ENCODE peak calls at places on chromosomes 2 and 18, in eight cellular contexts. E is smooth muscle cell of the brain vasculature; U is ovary; D is activated CD8-positive, alpha-beta memory T cell treated with anti-CD3 and anti-CD28 coated beads, Interleukin-2, amount 50 U/mL, for 4 hours; X is natural killer cell treated with Interleukin-12 subunit alpha and Interleukin-12 subunit beta and Interleukin-15 and Interleukin-18, amount 100 ng/mL, for 72 hours; K is NCI-H748 treated with DMSO at 0.1 percent for 48 hours; Q is left ventricle myocardium superior; R is CD8-positive, alpha-beta memory T cell. M is an unnamed sample.

GRCh38 chr2:190408538-190409271 is 550 bp downstream of the MFSD6 start:
- DNase-seq in Q (peak), E (no peak), K (peak), D (peak), R (peak), X (peak), U (peak), M (peak)

GRCh38 chr2:67002618-67003371 is 394.3 kb upstream of the ETAA1 start:
- DNase-seq in X (no peak), K (no peak), Q (no peak), D (no peak), R (no peak), E (no peak), U (no peak), M (no peak)

GRCh38 chr2:118090387-118091139 is 2.3 kb downstream of the INSIG2 start:
- DNase-seq in R (no peak), D (no peak), E (no peak), K (no peak), U (no peak), Q (no peak), X (no peak), M (no peak)

GRCh38 chr2:130776550-130776949 is 21.2 kb downstream of the AMER3 start:
- DNase-seq in X (no peak), D (no peak), K (no peak), R (no peak), Q (no peak), E (no peak), U (no peak), M (no peak)

GRCh38 chr2:164314148-164314547 is 307.1 kb downstream of the GRB14 start:
- DNase-seq in E (no peak), X (no peak), U (no peak), Q (no peak), R (no peak), K (no peak), D (no peak), M (peak)

GRCh38 chr2:20666364-20667150 is at the start of gene GDF7:
- DNase-seq in R (no peak), K (no peak), Q (peak), E (no peak), U (peak), D (no peak), X (no peak), M (peak)

GRCh38 chr2:96144481-96145027 is 686 bp downstream of the DUSP2 start:
- DNase-seq in D (peak), K (no peak), R (peak), E (no peak), Q (no peak), X (peak), U (no peak), M (no peak)

GRCh38 chr2:172275239-172275638 is 152.1 kb upstream of the ITGA6 start:
- DNase-seq in K (no peak), X (no peak), U (no peak), Q (no peak), R (no peak), E (no peak), D (no peak), M (no peak)

GRCh38 chr2:164388511-164388910 is 232.8 kb downstream of the GRB14 start:
- DNase-seq in D (no peak), X (no peak), E (peak), R (no peak), U (no peak), K (no peak), Q (no peak), M (no peak)

GRCh38 chr2:233857511-233858118 is 3.3 kb upstream of the HJURP start:
- DNase-seq in E (no peak), R (peak), U (no peak), Q (peak), X (peak), K (peak), D (peak), M (peak)

GRCh38 chr2:219446101-219446504 is 11.5 kb downstream of the SPEG start:
- DNase-seq in D (no peak), X (no peak), K (peak), R (no peak), E (no peak), Q (peak), U (no peak), M (no peak)

GRCh38 chr2:1518501-1518821 is 105.2 kb downstream of the TPO start:
- DNase-seq in E (no peak), X (no peak), K (no peak), D (no peak), R (no peak), U (no peak), Q (no peak), M (no peak)

GRCh38 chr2:72236445-72237067 is 88.9 kb upstream of the CYP26B1 start:
- DNase-seq in R (no peak), U (no peak), D (no peak), K (no peak), X (no peak), E (peak), Q (no peak), M (no peak)

GRCh38 chr2:71884303-71885042 is 263.2 kb downstream of the CYP26B1 start:
- DNase-seq in X (no peak), R (no peak), D (no peak), E (no peak), Q (no peak), K (no peak), U (no peak), M (no peak)

GRCh38 chr18:14971461-14972185 is 223.7 kb downstream of the ANKRD30B start:
- DNase-seq in K (no peak), D (no peak), Q (no peak), U (no peak), E (no peak), X (no peak), R (no peak), M (no peak)

GRCh38 chr2:150095361-150095760 is 392.1 kb downstream of the RND3 start:
- DNase-seq in E (no peak), K (peak), Q (no peak), X (no peak), U (no peak), D (no peak), R (no peak), M (no peak)